ENCODE peak calls at places on chromosomes 2 and 18, in eight cellular contexts. One of them, this sample, is unnamed.

GRCh38 chr2:4053769-4054493 is 350.6 kb downstream of the DCDC2C start:
- DNase-seq in WERI-Rb-1: no peak
- DNase-seq in NB4: no peak
- DNase-seq in AG10803: no peak
- DNase-seq in astrocyte: no peak
- DNase-seq in glutamatergic neuron: no peak
- DNase-seq in choroid plexus epithelial cell: no peak
- DNase-seq in left ventricle myocardium inferior: no peak
- DNase-seq in this sample: no peak

GRCh38 chr2:54457326-54458023 is 1.3 kb downstream of the SPTBN1 start:
- DNase-seq in AG10803: no peak
- DNase-seq in choroid plexus epithelial cell: no peak
- DNase-seq in NB4: peak
- DNase-seq in WERI-Rb-1: peak
- DNase-seq in astrocyte: no peak
- DNase-seq in left ventricle myocardium inferior: peak
- DNase-seq in glutamatergic neuron: peak
- DNase-seq in this sample: no peak

GRCh38 chr18:12657048-12657848 is 659 bp downstream of the SPIRE1 start:
- DNase-seq in glutamatergic neuron: peak
- DNase-seq in choroid plexus epithelial cell: peak
- DNase-seq in astrocyte: peak
- DNase-seq in WERI-Rb-1: peak
- DNase-seq in AG10803: peak
- DNase-seq in left ventricle myocardium inferior: peak
- DNase-seq in NB4: peak
- DNase-seq in this sample: no peak

GRCh38 chr2:238097988-238098853 is 1.9 kb upstream of the ESPNL start:
- DNase-seq in WERI-Rb-1: peak
- DNase-seq in astrocyte: peak
- DNase-seq in left ventricle myocardium inferior: peak
- DNase-seq in AG10803: peak
- DNase-seq in glutamatergic neuron: peak
- DNase-seq in choroid plexus epithelial cell: peak
- DNase-seq in NB4: peak
- DNase-seq in this sample: peak

GRCh38 chr2:85750509-85751299 is 3.1 kb upstream of the ATOH8 start:
- DNase-seq in NB4: peak
- DNase-seq in choroid plexus epithelial cell: peak
- DNase-seq in left ventricle myocardium inferior: peak
- DNase-seq in AG10803: peak
- DNase-seq in glutamatergic neuron: peak
- DNase-seq in WERI-Rb-1: peak
- DNase-seq in astrocyte: no peak
- DNase-seq in this sample: no peak

GRCh38 chr2:218343591-218343990 is 13.1 kb upstream of the CATIP start:
- DNase-seq in choroid plexus epithelial cell: peak
- DNase-seq in AG10803: peak
- DNase-seq in WERI-Rb-1: no peak
- DNase-seq in astrocyte: peak
- DNase-seq in NB4: no peak
- DNase-seq in glutamatergic neuron: no peak
- DNase-seq in left ventricle myocardium inferior: no peak
- DNase-seq in this sample: no peak

GRCh38 chr2:1840046-1840445 is 95.7 kb upstream of the PXDN start:
- DNase-seq in astrocyte: no peak
- DNase-seq in glutamatergic neuron: no peak
- DNase-seq in WERI-Rb-1: no peak
- DNase-seq in AG10803: no peak
- DNase-seq in NB4: no peak
- DNase-seq in left ventricle myocardium inferior: no peak
- DNase-seq in choroid plexus epithelial cell: no peak
- DNase-seq in this sample: no peak

GRCh38 chr18:36451454-36452251 is 154.1 kb downstream of the FHOD3 start:
- DNase-seq in glutamatergic neuron: no peak
- DNase-seq in AG10803: no peak
- DNase-seq in NB4: no peak
- DNase-seq in left ventricle myocardium inferior: no peak
- DNase-seq in WERI-Rb-1: no peak
- DNase-seq in choroid plexus epithelial cell: no peak
- DNase-seq in astrocyte: no peak
- DNase-seq in this sample: no peak

GRCh38 chr18:44896817-44897216 is 216.1 kb downstream of the SETBP1 start:
- DNase-seq in choroid plexus epithelial cell: no peak
- DNase-seq in NB4: no peak
- DNase-seq in WERI-Rb-1: no peak
- DNase-seq in left ventricle myocardium inferior: no peak
- DNase-seq in astrocyte: no peak
- DNase-seq in AG10803: no peak
- DNase-seq in glutamatergic neuron: peak
- DNase-seq in this sample: no peak

GRCh38 chr18:44894011-44894410 is 213.3 kb downstream of the SETBP1 start:
- DNase-seq in left ventricle myocardium inferior: no peak
- DNase-seq in AG10803: peak
- DNase-seq in astrocyte: no peak
- DNase-seq in glutamatergic neuron: no peak
- DNase-seq in WERI-Rb-1: no peak
- DNase-seq in choroid plexus epithelial cell: no peak
- DNase-seq in NB4: no peak
- DNase-seq in this sample: no peak

GRCh38 chr18:44893045-44893706 is 212.5 kb downstream of the SETBP1 start:
- DNase-seq in AG10803: no peak
- DNase-seq in WERI-Rb-1: no peak
- DNase-seq in glutamatergic neuron: no peak
- DNase-seq in NB4: no peak
- DNase-seq in left ventricle myocardium inferior: no peak
- DNase-seq in astrocyte: no peak
- DNase-seq in choroid plexus epithelial cell: no peak
- DNase-seq in this sample: no peak

GRCh38 chr18:44897445-44898215 is 216.9 kb downstream of the SETBP1 start:
- DNase-seq in choroid plexus epithelial cell: no peak
- DNase-seq in WERI-Rb-1: no peak
- DNase-seq in NB4: no peak
- DNase-seq in AG10803: no peak
- DNase-seq in astrocyte: no peak
- DNase-seq in left ventricle myocardium inferior: no peak
- DNase-seq in glutamatergic neuron: no peak
- DNase-seq in this sample: no peak

DNA sequence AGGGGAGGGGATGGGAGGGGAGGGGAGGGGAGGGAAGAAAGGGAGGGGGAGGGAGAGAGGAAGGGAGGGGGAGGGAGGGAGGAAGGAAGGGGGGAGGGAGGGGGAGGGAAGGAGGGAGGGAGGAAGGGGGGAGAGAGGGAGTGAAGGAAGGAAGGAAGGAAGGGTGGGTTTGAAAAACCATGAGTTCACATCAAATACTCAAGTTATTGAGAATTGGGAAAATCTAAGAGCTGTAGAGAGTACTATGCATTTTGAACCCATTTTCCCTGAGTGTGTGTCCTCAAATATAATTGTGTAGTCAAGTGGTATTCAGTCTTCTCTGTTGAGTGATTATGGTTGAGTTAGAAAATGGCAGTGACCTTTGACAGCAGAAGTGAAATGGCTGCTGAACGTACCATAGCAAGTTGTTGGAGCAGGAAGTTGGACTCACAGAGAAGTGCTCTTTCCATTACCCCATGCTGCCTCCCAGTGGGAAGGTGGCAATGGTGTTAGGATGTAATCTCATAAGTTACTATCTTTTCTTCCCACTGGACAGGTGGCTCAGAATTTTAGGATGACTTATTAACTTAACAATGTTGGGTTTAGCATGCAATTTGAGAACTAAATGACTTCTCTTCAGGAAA is 214.6 kb downstream of the SETBP1 start:
- DNase-seq in NB4: peak
- DNase-seq in left ventricle myocardium inferior: peak
- DNase-seq in choroid plexus epithelial cell: peak
- DNase-seq in glutamatergic neuron: no peak
- DNase-seq in WERI-Rb-1: peak
- DNase-seq in AG10803: peak
- DNase-seq in astrocyte: peak
- DNase-seq in this sample: no peak
- TF ChIP-seq CTCF in NB4: peak
- TF ChIP-seq CTCF in left ventricle myocardium inferior: peak
- TF ChIP-seq CTCF in choroid plexus epithelial cell: peak
- TF ChIP-seq CTCF in glutamatergic neuron: no peak
- TF ChIP-seq CTCF in WERI-Rb-1: peak
- TF ChIP-seq CTCF in AG10803: peak
- TF ChIP-seq CTCF in astrocyte: peak
- TF ChIP-seq CTCF in this sample: peak

DNA sequence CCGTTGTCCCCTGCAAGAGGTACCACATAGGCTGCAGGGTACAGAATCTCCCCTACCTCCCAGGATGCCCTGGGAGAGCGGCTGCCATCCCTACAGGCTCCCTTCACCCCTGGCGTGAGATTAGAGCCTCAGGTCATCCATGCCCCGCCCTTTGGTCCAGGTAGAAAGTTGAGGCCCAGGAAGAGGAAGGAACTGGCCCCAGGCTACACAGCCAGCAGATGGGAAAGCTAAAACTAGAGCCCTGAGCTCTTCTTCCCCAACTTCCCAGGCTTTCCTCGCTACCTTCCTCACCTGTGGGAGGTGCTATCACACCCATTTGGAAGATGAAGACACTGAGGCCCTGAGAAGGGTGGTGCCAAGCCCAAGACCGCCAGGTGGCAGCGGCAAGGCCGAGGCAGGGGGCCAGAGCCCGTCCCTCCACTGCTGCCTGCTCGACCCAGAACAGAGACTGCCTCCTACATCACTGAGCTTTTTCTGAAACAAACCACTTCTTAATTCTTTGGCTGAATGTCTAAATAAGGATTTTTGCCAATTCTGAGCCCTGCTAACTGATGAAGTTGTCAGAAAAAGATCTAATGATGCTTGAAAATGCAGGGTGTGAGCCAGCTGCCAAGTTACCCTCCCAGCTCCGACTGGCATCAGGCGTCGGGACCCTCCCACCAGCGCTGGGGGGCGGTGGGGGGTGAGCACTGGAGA is 25.7 kb downstream of the CIB4 start:
- DNase-seq in AG10803: no peak
- DNase-seq in choroid plexus epithelial cell: no peak
- DNase-seq in WERI-Rb-1: no peak
- DNase-seq in astrocyte: no peak
- DNase-seq in glutamatergic neuron: no peak
- DNase-seq in left ventricle myocardium inferior: no peak
- DNase-seq in NB4: no peak
- DNase-seq in this sample: peak
- TF ChIP-seq CTCF in AG10803: peak
- TF ChIP-seq CTCF in choroid plexus epithelial cell: no peak
- TF ChIP-seq CTCF in WERI-Rb-1: peak
- TF ChIP-seq CTCF in astrocyte: no peak
- TF ChIP-seq CTCF in glutamatergic neuron: no peak
- TF ChIP-seq CTCF in left ventricle myocardium inferior: no peak
- TF ChIP-seq CTCF in NB4: peak
- TF ChIP-seq CTCF in this sample: no peak

GRCh38 chr18:58321986-58322385 is 278.0 kb downstream of the NEDD4L start:
- DNase-seq in NB4: peak
- DNase-seq in glutamatergic neuron: no peak
- DNase-seq in astrocyte: peak
- DNase-seq in AG10803: peak
- DNase-seq in choroid plexus epithelial cell: peak
- DNase-seq in WERI-Rb-1: peak
- DNase-seq in left ventricle myocardium inferior: peak
- DNase-seq in this sample: no peak
- TF ChIP-seq CTCF in NB4: peak
- TF ChIP-seq CTCF in glutamatergic neuron: no peak
- TF ChIP-seq CTCF in astrocyte: peak
- TF ChIP-seq CTCF in AG10803: peak
- TF ChIP-seq CTCF in choroid plexus epithelial cell: peak
- TF ChIP-seq CTCF in WERI-Rb-1: peak
- TF ChIP-seq CTCF in left ventricle myocardium inferior: peak
- TF ChIP-seq CTCF in this sample: peak

GRCh38 chr2:41698787-41699422 is 348.9 kb upstream of the PKDCC start:
- DNase-seq in AG10803: no peak
- DNase-seq in glutamatergic neuron: peak
- DNase-seq in astrocyte: no peak
- DNase-seq in NB4: peak
- DNase-seq in choroid plexus epithelial cell: peak
- DNase-seq in left ventricle myocardium inferior: peak
- DNase-seq in WERI-Rb-1: peak
- DNase-seq in this sample: no peak

GRCh38 chr2:41701231-41701630 is 346.6 kb upstream of the PKDCC start:
- DNase-seq in NB4: peak
- DNase-seq in left ventricle myocardium inferior: no peak
- DNase-seq in WERI-Rb-1: no peak
- DNase-seq in glutamatergic neuron: no peak
- DNase-seq in choroid plexus epithelial cell: no peak
- DNase-seq in astrocyte: no peak
- DNase-seq in AG10803: no peak
- DNase-seq in this sample: no peak

GRCh38 chr2:41697389-41697788 is 350.4 kb upstream of the PKDCC start:
- DNase-seq in AG10803: no peak
- DNase-seq in NB4: no peak
- DNase-seq in left ventricle myocardium inferior: no peak
- DNase-seq in choroid plexus epithelial cell: no peak
- DNase-seq in astrocyte: no peak
- DNase-seq in glutamatergic neuron: no peak
- DNase-seq in WERI-Rb-1: no peak
- DNase-seq in this sample: no peak

GRCh38 chr2:41695714-41696113 is 352.1 kb upstream of the PKDCC start:
- DNase-seq in left ventricle myocardium inferior: no peak
- DNase-seq in astrocyte: no peak
- DNase-seq in AG10803: no peak
- DNase-seq in choroid plexus epithelial cell: no peak
- DNase-seq in WERI-Rb-1: peak
- DNase-seq in glutamatergic neuron: no peak
- DNase-seq in NB4: no peak
- DNase-seq in this sample: no peak
- TF ChIP-seq CTCF in left ventricle myocardium inferior: no peak
- TF ChIP-seq CTCF in astrocyte: no peak
- TF ChIP-seq CTCF in AG10803: no peak
- TF ChIP-seq CTCF in choroid plexus epithelial cell: no peak
- TF ChIP-seq CTCF in WERI-Rb-1: peak
- TF ChIP-seq CTCF in glutamatergic neuron: no peak
- TF ChIP-seq CTCF in NB4: no peak
- TF ChIP-seq CTCF in this sample: peak

DNA sequence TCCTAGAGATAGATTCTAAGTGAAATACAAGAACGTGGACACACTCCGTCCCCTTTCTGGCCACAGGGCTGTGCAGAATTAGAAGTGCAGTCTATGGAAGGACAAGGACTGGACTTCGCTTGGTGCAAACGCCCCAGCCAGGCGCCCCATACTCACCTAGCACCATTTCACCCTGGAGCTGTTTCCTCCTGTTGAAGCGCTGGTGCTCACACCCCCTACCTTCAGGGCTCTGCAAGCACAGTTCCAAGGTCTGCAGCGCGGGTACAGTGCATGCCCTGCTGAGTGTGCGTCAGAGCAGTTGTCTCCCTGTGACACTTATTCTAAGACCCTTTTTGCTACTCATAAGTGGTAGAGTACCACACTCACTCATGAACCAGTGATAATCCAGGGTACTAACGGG is 3.0 kb downstream of the HPCAL1 start:
- DNase-seq in left ventricle myocardium inferior: no peak
- DNase-seq in choroid plexus epithelial cell: no peak
- DNase-seq in NB4: peak
- DNase-seq in glutamatergic neuron: no peak
- DNase-seq in WERI-Rb-1: peak
- DNase-seq in AG10803: no peak
- DNase-seq in astrocyte: no peak
- DNase-seq in this sample: no peak
- TF ChIP-seq CTCF in left ventricle myocardium inferior: peak
- TF ChIP-seq CTCF in choroid plexus epithelial cell: peak
- TF ChIP-seq CTCF in NB4: peak
- TF ChIP-seq CTCF in glutamatergic neuron: no peak
- TF ChIP-seq CTCF in WERI-Rb-1: peak
- TF ChIP-seq CTCF in AG10803: no peak
- TF ChIP-seq CTCF in astrocyte: no peak
- TF ChIP-seq CTCF in this sample: peak

GRCh38 chr2:199458017-199458805 is 472 bp upstream of the SATB2 start:
- DNase-seq in choroid plexus epithelial cell: peak
- DNase-seq in left ventricle myocardium inferior: peak
- DNase-seq in WERI-Rb-1: peak
- DNase-seq in astrocyte: peak
- DNase-seq in glutamatergic neuron: peak
- DNase-seq in AG10803: peak
- DNase-seq in NB4: peak
- DNase-seq in this sample: no peak
- TF ChIP-seq CTCF in choroid plexus epithelial cell: no peak
- TF ChIP-seq CTCF in left ventricle myocardium inferior: no peak
- TF ChIP-seq CTCF in WERI-Rb-1: no peak
- TF ChIP-seq CTCF in astrocyte: no peak
- TF ChIP-seq CTCF in glutamatergic neuron: no peak
- TF ChIP-seq CTCF in AG10803: no peak
- TF ChIP-seq CTCF in NB4: no peak
- TF ChIP-seq CTCF in this sample: no peak